ENCODE peak calls at places on chromosomes 4 and X, in nine cellular contexts. X is RPMI7951; H is GM13976; G is activated CD4-positive, alpha-beta T cell treated with anti-CD3 and anti-CD28 coated beads, Interleukin-2, amount 50 U/mL, for 48 hours; J is osteocyte; K is neural crest cell; Y is astrocyte of the spinal cord; F is GM03348; U is uterus. C is an unnamed sample.

GRCh38 chr4:8019396-8020365 is 80.0 kb upstream of the AFAP1 start:
- DNase-seq in X (no peak), H (no peak), G (no peak), J (no peak), K (no peak), Y (no peak), F (no peak), U (no peak), C (no peak)

GRCh38 chr4:183936574-183937335 is 31.6 kb downstream of the STOX2 start:
- DNase-seq in X (no peak), H (no peak), G (no peak), J (no peak), K (no peak), Y (no peak), F (no peak), U (no peak), C (no peak)

GRCh38 chr4:3674479-3674851 is 91.7 kb upstream of the ADRA2C start:
- DNase-seq in X (no peak), H (no peak), G (no peak), J (no peak), K (no peak), Y (no peak), F (no peak), U (peak; percentile 48), C (no peak)

GRCh38 chr4:76987153-76987562 is 37.6 kb downstream of the SEPTIN11 start:
- DNase-seq in X (peak; percentile 85), H (no peak), G (no peak), J (no peak), K (no peak), Y (peak; percentile 98), F (peak; percentile 69), U (peak; percentile 27), C (no peak)

GRCh38 chr4:17665852-17666251 is 51.4 kb downstream of the MED28 start:
- DNase-seq in X (no peak), H (no peak), G (no peak), J (peak; percentile 48), K (no peak), Y (no peak), F (no peak), U (no peak), C (no peak)

GRCh38 chrX:153645921-153646481 is 1.0 kb upstream of the DUSP9 start:
- DNase-seq in X (no peak), H (no peak), G (no peak), J (no peak), K (no peak), Y (no peak), F (no peak), U (peak; percentile 2), C (no peak)

GRCh38 chr4:127196656-127197352 is 436.0 kb upstream of the INTU start:
- DNase-seq in X (no peak), H (no peak), G (no peak), J (no peak), K (no peak), Y (no peak), F (no peak), U (no peak), C (no peak)

GRCh38 chr4:164700471-164700870 is 53.5 kb upstream of the SMIM31 start:
- DNase-seq in X (peak; percentile 13), H (no peak), G (no peak), J (no peak), K (peak; percentile 15), Y (no peak), F (no peak), U (no peak), C (no peak)

GRCh38 chrX:71998836-71999509 is 88.3 kb downstream of the NHSL2 start:
- DNase-seq in X (peak; percentile 38), H (peak; percentile 46), G (peak; percentile 30), J (peak; percentile 60), K (peak; percentile 23), Y (no peak), F (peak; percentile 30), U (peak; percentile 43), C (peak; percentile 27)

GRCh38 chr4:81214518-81215218 is 354 bp downstream of the PRKG2 start:
- DNase-seq in X (no peak), H (no peak), G (no peak), J (no peak), K (peak; percentile 12), Y (peak; percentile 31), F (peak; percentile 49), U (no peak), C (peak; percentile 5)

GRCh38 chrX:95383778-95384177 is 1300.9 kb upstream of the DIAPH2 start:
- DNase-seq in X (no peak), H (no peak), G (no peak), J (no peak), K (no peak), Y (peak; percentile 0), F (no peak), U (no peak), C (no peak)

GRCh38 chr4:167031534-167032156 is 202.6 kb downstream of the SPOCK3 start:
- DNase-seq in X (no peak), H (no peak), G (no peak), J (no peak), K (no peak), Y (peak; percentile 33), F (no peak), U (no peak), C (no peak)

GRCh38 chr4:26069218-26069617 is 155.2 kb downstream of the SMIM20 start:
- DNase-seq in X (peak; percentile 52), H (peak; percentile 50), G (no peak), J (no peak), K (no peak), Y (peak; percentile 45), F (no peak), U (no peak), C (no peak)

GRCh38 chr4:154807042-154807630 is 26.1 kb downstream of the RBM46 start:
- DNase-seq in X (peak; percentile 22), H (peak; percentile 15), G (no peak), J (no peak), K (no peak), Y (peak; percentile 50), F (peak; percentile 15), U (no peak), C (no peak)

GRCh38 chrX:96502507-96502906 is 182.1 kb upstream of the DIAPH2 start:
- DNase-seq in X (no peak), H (no peak), G (no peak), J (no peak), K (no peak), Y (no peak), F (no peak), U (no peak), C (no peak)

GRCh38 chr4:139783761-139784484 is 118.3 kb downstream of the MGST2 start:
- DNase-seq in X (peak; percentile 59), H (no peak), G (no peak), J (no peak), K (peak; percentile 38), Y (no peak), F (no peak), U (no peak), C (no peak)

GRCh38 chr4:1407657-1408333 is 1.6 kb upstream of the NKX1-1 start:
- DNase-seq in X (no peak), H (no peak), G (no peak), J (no peak), K (no peak), Y (no peak), F (no peak), U (no peak), C (no peak)

GRCh38 chr4:123807187-123807586 is 410.6 kb downstream of the SPRY1 start:
- DNase-seq in X (no peak), H (no peak), G (no peak), J (no peak), K (no peak), Y (no peak), F (no peak), U (no peak), C (no peak)

GRCh38 chr4:150962245-150962644 is 52.8 kb downstream of the LRBA start:
- DNase-seq in X (no peak), H (no peak), G (no peak), J (no peak), K (no peak), Y (no peak), F (no peak), U (no peak), C (no peak)

GRCh38 chrX:38632516-38632915 is 71.2 kb downstream of the TSPAN7 start:
- DNase-seq in X (no peak), H (no peak), G (no peak), J (no peak), K (no peak), Y (no peak), F (no peak), U (no peak), C (no peak)

GRCh38 chrX:122220644-122221373 is 963.3 kb upstream of the GRIA3 start:
- DNase-seq in X (peak; percentile 21), H (no peak), G (no peak), J (no peak), K (no peak), Y (no peak), F (no peak), U (no peak), C (no peak)

GRCh38 chrX:43655151-43655676 is 885 bp upstream of the MAOA start:
- DNase-seq in X (peak; percentile 22), H (peak; percentile 12), G (peak; percentile 17), J (no peak), K (peak; percentile 11), Y (peak; percentile 29), F (peak; percentile 19), U (peak; percentile 52), C (peak; percentile 2)

GRCh38 chrX:63350551-63350950 is 581 bp downstream of the SPIN4 start:
- DNase-seq in X (peak; percentile 32), H (peak; percentile 8), G (peak; percentile 12), J (no peak), K (no peak), Y (no peak), F (peak; percentile 8), U (peak; percentile 19), C (peak; percentile 12)

GRCh38 chrX:776529-777230 is 146.1 kb downstream of the SHOX start:
- DNase-seq in X (no peak), H (no peak), G (no peak), J (no peak), K (no peak), Y (no peak), F (no peak), U (no peak), C (no peak)

GRCh38 chr4:55397521-55398321 is 2.0 kb downstream of the TMEM165 start:
- DNase-seq in X (peak; percentile 45), H (no peak), G (no peak), J (no peak), K (no peak), Y (peak; percentile 45), F (peak; percentile 44), U (no peak), C (no peak)

GRCh38 chr4:94650690-94651089 is 107.1 kb upstream of the BMPR1B start:
- DNase-seq in X (no peak), H (no peak), G (no peak), J (no peak), K (no peak), Y (no peak), F (no peak), U (no peak), C (no peak)

GRCh38 chr4:124018383-124019317 is 622.1 kb downstream of the SPRY1 start:
- DNase-seq in X (peak; percentile 95), H (peak; percentile 32), G (no peak), J (no peak), K (no peak), Y (peak; percentile 25), F (peak; percentile 72), U (peak; percentile 49), C (no peak)

GRCh38 chr4:94803181-94803580 is 45.4 kb downstream of the BMPR1B start:
- DNase-seq in X (peak; percentile 4), H (no peak), G (no peak), J (no peak), K (no peak), Y (peak; percentile 44), F (peak; percentile 21), U (no peak), C (no peak)

GRCh38 chrX:33726281-33727160 is 405.6 kb downstream of the FAM47A start:
- DNase-seq in X (no peak), H (no peak), G (no peak), J (peak; percentile 84), K (peak; percentile 3), Y (no peak), F (no peak), U (peak; percentile 15), C (no peak)

GRCh38 chr4:14596904-14597303 is 405.4 kb upstream of the CPEB2 start:
- DNase-seq in X (no peak), H (no peak), G (no peak), J (no peak), K (no peak), Y (no peak), F (no peak), U (no peak), C (no peak)

GRCh38 chr4:177308842-177309524 is 691 bp upstream of the NEIL3 start:
- DNase-seq in X (no peak), H (no peak), G (no peak), J (no peak), K (no peak), Y (no peak), F (no peak), U (no peak), C (no peak)

C was measured in germinal center.